ENCODE peak calls at places on chromosomes 12 and 14, in four cellular contexts. T, Z, I and W are unnamed samples.

GRCh38 chr12:110699591-110700445 is 10.9 kb upstream of the HVCN1 start:
- DNase-seq in I (peak; percentile 24), Z (no peak), T (peak; percentile 39), W (no peak)

GRCh38 chr12:32595251-32595650 is 83.8 kb upstream of the DNM1L start:
- DNase-seq in I (no peak), T (no peak), Z (no peak), W (peak; percentile 82)

GRCh38 chr14:49594347-49595089 is 4.2 kb upstream of the LRR1 start:
- DNase-seq in T (no peak), I (peak; percentile 68), Z (no peak), W (peak; percentile 85)

GRCh38 chr12:51705450-51705849 is 114.4 kb downstream of the SCN8A start:
- DNase-seq in I (no peak), T (no peak), Z (no peak), W (peak; percentile 61)

GRCh38 chr12:112219195-112219594 is 93.8 kb downstream of the TRAFD1 start:
- DNase-seq in Z (no peak), I (no peak), T (no peak), W (no peak)

GRCh38 chr14:36604757-36605505 is 22.5 kb upstream of the NKX2-8 start:
- DNase-seq in I (peak; percentile 63), Z (peak; percentile 71), T (peak; percentile 93), W (peak; percentile 66)

GRCh38 chr14:69921052-69921451 is 41.8 kb downstream of the SMOC1 start:
- DNase-seq in T (no peak), Z (no peak), I (no peak), W (peak; percentile 92)

GRCh38 chr12:53651718-53652117 is 24.2 kb downstream of the ATP5MC2 start:
- DNase-seq in Z (no peak), T (no peak), I (no peak), W (no peak)

GRCh38 chr14:76641541-76641940 is 119.7 kb upstream of the VASH1 start:
- DNase-seq in Z (no peak), I (no peak), T (no peak), W (no peak)

GRCh38 chr14:52049271-52049670 is 19.6 kb downstream of the NID2 start:
- DNase-seq in T (no peak), Z (no peak), I (no peak), W (no peak)

GRCh38 chr12:90621927-90622326 is 333.0 kb downstream of the CCER1 start:
- DNase-seq in I (no peak), T (no peak), Z (no peak), W (peak; percentile 78)

GRCh38 chr12:52580496-52580895 is 6.9 kb upstream of the KRT74 start:
- DNase-seq in T (no peak), Z (no peak), I (no peak), W (no peak)

GRCh38 chr12:31204995-31205582 is 120.9 kb downstream of the SINHCAF start:
- DNase-seq in I (no peak), Z (no peak), T (no peak), W (peak; percentile 49)

GRCh38 chr12:116996648-116997047 is 85.9 kb downstream of the FBXW8 start:
- DNase-seq in T (no peak), Z (no peak), I (no peak), W (peak; percentile 13)

GRCh38 chr14:57709909-57710308 is 156.0 kb downstream of the SLC35F4 start:
- DNase-seq in Z (no peak), T (no peak), I (no peak), W (no peak)

GRCh38 chr14:42911642-42912041 is 1305.0 kb downstream of the LRFN5 start:
- DNase-seq in T (no peak), I (no peak), Z (no peak), W (peak; percentile 13)

GRCh38 chr12:68425998-68426397 is 93.8 kb upstream of the MDM1 start:
- DNase-seq in I (no peak), T (no peak), Z (no peak), W (peak; percentile 92)

GRCh38 chr12:75129275-75129674 is 80.4 kb downstream of the KCNC2 start:
- DNase-seq in Z (no peak), T (no peak), I (no peak), W (no peak)
- TF ChIP-seq MAZ in Z (no peak), T (no peak), I (no peak), W (no peak)

DNA sequence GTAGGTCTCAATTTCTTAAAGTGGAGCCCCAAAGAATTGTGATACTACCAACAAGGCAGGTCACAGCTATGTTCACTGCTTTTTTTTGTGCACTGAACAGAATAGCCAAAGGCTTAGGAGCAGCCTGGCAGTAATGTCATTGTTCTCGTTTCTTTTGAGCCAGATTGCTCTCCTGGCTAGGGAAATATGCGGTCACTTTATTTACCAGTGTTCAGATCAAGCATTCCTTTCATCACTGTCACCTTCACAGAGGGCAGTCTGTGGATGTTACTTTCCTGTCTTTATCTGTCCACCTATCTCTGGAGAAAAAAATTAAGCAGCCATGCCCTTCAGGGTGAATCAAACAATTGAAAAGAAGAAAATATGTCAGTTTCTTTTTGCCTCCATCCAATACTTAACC is 159.6 kb downstream of the BTG1 start:
- DNase-seq in I (no peak), Z (peak; percentile 9), T (peak; percentile 10), W (peak; percentile 31)
- TF ChIP-seq MAZ in I (no peak), Z (no peak), T (no peak), W (no peak)

GRCh38 chr14:29857545-29857944 is 70.1 kb downstream of the PRKD1 start:
- DNase-seq in I (no peak), T (no peak), Z (no peak), W (no peak)

GRCh38 chr14:29856516-29856915 is 71.1 kb downstream of the PRKD1 start:
- DNase-seq in T (no peak), I (no peak), Z (no peak), W (no peak)

GRCh38 chr14:29851397-29851796 is 76.2 kb downstream of the PRKD1 start:
- DNase-seq in I (no peak), T (no peak), Z (no peak), W (no peak)

GRCh38 chr14:29858299-29858698 is 69.3 kb downstream of the PRKD1 start:
- DNase-seq in T (no peak), I (no peak), Z (no peak), W (no peak)

DNA sequence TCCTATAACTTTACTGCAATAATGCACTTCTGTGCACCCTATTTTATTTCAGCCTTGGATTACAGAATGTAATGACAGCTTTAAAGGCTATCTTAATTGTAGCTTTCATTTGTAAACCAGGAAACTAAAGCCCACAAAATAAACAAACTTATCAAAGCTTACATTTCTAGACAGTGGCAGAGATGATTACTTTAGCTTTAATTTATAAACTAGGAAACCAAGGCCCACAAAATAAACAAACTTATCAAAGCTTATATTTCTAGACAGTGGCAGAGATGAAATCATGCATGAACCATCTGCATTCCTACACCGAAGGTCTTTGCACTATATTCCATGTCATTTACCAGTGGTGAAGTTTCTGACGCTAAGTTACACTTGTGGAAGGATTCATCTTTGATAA is 74.4 kb downstream of the PRKD1 start:
- DNase-seq in T (no peak), I (no peak), Z (no peak), W (peak; percentile 19)
- TF ChIP-seq MAZ in T (no peak), I (no peak), Z (no peak), W (no peak)

GRCh38 chr14:102262894-102263462 is 42.0 kb downstream of the MOK start:
- DNase-seq in T (peak; percentile 95), I (no peak), Z (peak; percentile 33), W (peak; percentile 60)
- TF ChIP-seq MAZ in T (no peak), I (no peak), Z (no peak), W (no peak)

GRCh38 chr14:32606297-32606696 is 277.2 kb downstream of the AKAP6 start:
- DNase-seq in Z (no peak), T (no peak), I (no peak), W (no peak)
- TF ChIP-seq MAZ in Z (no peak), T (no peak), I (no peak), W (no peak)

GRCh38 chr14:35576856-35577255 is 42.9 kb downstream of the INSM2 start:
- DNase-seq in Z (no peak), T (no peak), I (no peak), W (no peak)
- TF ChIP-seq MAZ in Z (no peak), T (no peak), I (no peak), W (no peak)

DNA sequence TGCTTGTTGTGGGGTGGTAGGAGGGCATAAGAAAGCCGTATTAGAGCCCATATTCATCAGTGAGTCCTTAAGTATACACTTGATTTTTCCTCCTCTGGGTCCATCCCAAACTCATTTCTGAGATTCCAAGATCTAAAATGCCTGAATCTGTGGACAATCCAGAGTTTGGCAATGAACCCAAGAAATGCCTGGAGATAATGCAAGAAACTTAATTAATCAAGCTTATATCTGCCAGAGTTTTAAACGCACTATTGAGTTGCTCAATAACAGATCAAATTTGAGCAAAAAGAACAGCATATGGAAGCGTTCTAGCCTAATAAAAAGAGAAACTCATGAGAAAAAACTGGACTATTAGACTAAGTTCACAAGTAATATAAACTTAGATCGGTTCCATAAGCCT is 143.3 kb upstream of the NAV3 start:
- DNase-seq in I (no peak), T (no peak), Z (no peak), W (no peak)
- TF ChIP-seq MAZ in I (no peak), T (no peak), Z (no peak), W (no peak)